ENCODE peak calls at places on chromosome 1, in ten cellular contexts. Y is astrocyte of the cerebellum, D is hypothalamus, I is NT2/D1, P is T follicular helper cell, X is fibroblast of the aortic adventitia, Z is small intestine, U is NCI-H2029 treated with DMSO at 0.1 percent for 48 hours, A is HCEC 1CT, O is fibroblast of lung. Q is an unnamed sample.

GRCh38 chr1:81126989-81127571 is 673.7 kb upstream of the ADGRL2 start:
- DNase-seq in A (no peak), Y (no peak), O (peak), U (no peak), P (no peak), X (no peak), D (no peak), Z (peak), I (no peak), Q (no peak)

GRCh38 chr1:62849031-62849430 is 65.1 kb downstream of the ATG4C start:
- DNase-seq in P (no peak), Z (no peak), U (no peak), O (no peak), I (no peak), Y (no peak), X (no peak), D (no peak), A (no peak), Q (no peak)

GRCh38 chr1:77322061-77322900 is 40.5 kb downstream of the AK5 start:
- DNase-seq in O (peak), A (peak), X (peak), Z (no peak), D (no peak), P (no peak), Y (peak), U (no peak), I (peak), Q (no peak)

GRCh38 chr1:78892251-78892650 is 114.3 kb downstream of the ADGRL4 start:
- DNase-seq in D (no peak), X (peak), Y (no peak), P (no peak), Z (no peak), U (no peak), O (peak), I (no peak), A (peak), Q (no peak)

GRCh38 chr1:150563340-150564038 is 14.3 kb downstream of the ADAMTSL4 start:
- DNase-seq in P (no peak), D (no peak), X (peak), I (no peak), O (no peak), Z (peak), A (no peak), U (peak), Y (no peak), Q (no peak)

GRCh38 chr1:61692155-61692783 is 32.7 kb downstream of the TM2D1 start:
- DNase-seq in D (no peak), O (peak), U (no peak), P (no peak), A (peak), X (peak), Z (no peak), I (no peak), Y (no peak), Q (no peak)

GRCh38 chr1:26364956-26365355 is 7.6 kb downstream of the ZNF683 start:
- DNase-seq in A (no peak), Z (no peak), O (no peak), D (no peak), P (no peak), U (no peak), X (no peak), I (no peak), Y (no peak), Q (no peak)

GRCh38 chr1:246724725-246725095 is 501 bp downstream of the SCCPDH start:
- DNase-seq in Y (no peak), D (no peak), Z (peak), I (peak), O (peak), A (peak), P (no peak), U (no peak), X (peak), Q (no peak)

GRCh38 chr1:184649500-184649899 is 105.2 kb downstream of the EDEM3 start:
- DNase-seq in Z (no peak), U (no peak), P (no peak), I (no peak), D (no peak), Y (no peak), A (no peak), X (peak), O (peak), Q (no peak)

GRCh38 chr1:24294757-24295371 is 24.3 kb upstream of the GRHL3 start:
- DNase-seq in Z (peak), U (no peak), X (peak), O (peak), Y (no peak), P (no peak), D (no peak), I (no peak), A (peak), Q (no peak)

GRCh38 chr1:1308756-1309524 is 543 bp downstream of the PUSL1 start:
- DNase-seq in I (no peak), Z (peak), U (no peak), Y (no peak), O (no peak), A (no peak), P (no peak), D (no peak), X (no peak), Q (no peak)

GRCh38 chr1:87329051-87329755 is 523 bp downstream of the LMO4 start:
- DNase-seq in Z (peak), U (peak), Y (no peak), A (peak), D (no peak), I (no peak), X (peak), P (peak), O (peak), Q (no peak)

GRCh38 chr1:48939828-48940227 is 163.1 kb upstream of the BEND5 start:
- DNase-seq in Y (no peak), U (no peak), X (no peak), D (no peak), P (no peak), I (no peak), O (no peak), Z (no peak), A (no peak), Q (no peak)

GRCh38 chr1:108712605-108713150 is at the start of gene FNDC7:
- DNase-seq in P (no peak), Y (no peak), Z (no peak), U (no peak), O (peak), D (no peak), X (peak), I (no peak), A (no peak), Q (no peak)

GRCh38 chr1:2238361-2239055 is 10.4 kb downstream of the SKI start:
- DNase-seq in X (no peak), Z (no peak), P (no peak), A (no peak), Y (no peak), D (no peak), U (no peak), O (no peak), I (no peak), Q (no peak)

GRCh38 chr1:218846166-218846565 is 327.5 kb upstream of the LYPLAL1 start:
- DNase-seq in U (no peak), Z (no peak), X (no peak), O (no peak), P (no peak), D (no peak), A (no peak), Y (no peak), I (no peak), Q (no peak)

GRCh38 chr1:207818971-207819451 is 67.2 kb downstream of the CD46 start:
- DNase-seq in X (peak), U (no peak), A (peak), O (peak), Y (no peak), P (no peak), I (no peak), Z (no peak), D (no peak), Q (no peak)

GRCh38 chr1:205590777-205591513 is 40.9 kb downstream of the ELK4 start:
- DNase-seq in Z (no peak), P (no peak), I (no peak), A (no peak), O (no peak), X (no peak), D (no peak), U (no peak), Y (no peak), Q (no peak)

GRCh38 chr1:17892851-17893250 is 137.7 kb downstream of the ACTL8 start:
- DNase-seq in U (no peak), X (no peak), O (no peak), I (no peak), D (no peak), P (no peak), Z (no peak), Y (no peak), A (no peak), Q (no peak)

GRCh38 chr1:170929412-170929834 is 5.9 kb upstream of the MROH9 start:
- DNase-seq in D (no peak), I (no peak), A (no peak), P (no peak), Y (no peak), X (peak), U (no peak), Z (no peak), O (peak), Q (no peak)

GRCh38 chr1:82718719-82719419 is 918.1 kb downstream of the ADGRL2 start:
- DNase-seq in A (no peak), U (no peak), P (no peak), X (no peak), I (no peak), Y (no peak), D (no peak), O (no peak), Z (no peak), Q (no peak)

GRCh38 chr1:11053758-11054137 is 6.1 kb downstream of the SRM start:
- DNase-seq in P (no peak), X (peak), Z (no peak), Y (no peak), A (no peak), U (no peak), O (peak), D (no peak), I (no peak), Q (no peak)

GRCh38 chr1:111193712-111194480 is 6.5 kb downstream of the DENND2D start:
- DNase-seq in P (no peak), A (no peak), Y (no peak), U (no peak), O (no peak), D (no peak), X (no peak), Z (peak), I (no peak), Q (no peak)

GRCh38 chr1:67463298-67463960 is 33.2 kb upstream of the SERBP1 start:
- DNase-seq in D (no peak), U (no peak), X (no peak), P (no peak), I (peak), Z (no peak), A (no peak), Y (no peak), O (no peak), Q (no peak)

GRCh38 chr1:90045853-90046563 is 51.1 kb downstream of the ZNF326 start:
- DNase-seq in O (peak), D (no peak), X (peak), I (peak), U (no peak), P (peak), A (peak), Y (no peak), Z (no peak), Q (no peak)

GRCh38 chr1:203273869-203274602 is 31.3 kb upstream of the BTG2 start:
- DNase-seq in P (no peak), O (no peak), I (no peak), A (no peak), X (no peak), Y (no peak), U (no peak), Z (no peak), D (no peak), Q (no peak)

GRCh38 chr1:220810179-220810653 is 23.5 kb downstream of the MTARC1 start:
- DNase-seq in O (peak), I (peak), U (no peak), X (peak), Y (peak), Z (no peak), D (no peak), P (peak), A (peak), Q (peak)

GRCh38 chr1:178733972-178734371 is 8.9 kb downstream of the RALGPS2 start:
- DNase-seq in D (no peak), U (no peak), Y (no peak), X (no peak), O (no peak), Z (no peak), I (no peak), A (no peak), P (no peak), Q (no peak)

GRCh38 chr1:155128755-155129473 is 1.2 kb downstream of the EFNA1 start:
- DNase-seq in I (no peak), O (no peak), A (no peak), P (no peak), Z (peak), X (no peak), D (no peak), Y (no peak), U (peak), Q (no peak)

GRCh38 chr1:9238550-9238949 is 4.0 kb downstream of the H6PD start:
- DNase-seq in X (no peak), A (no peak), P (no peak), O (no peak), U (no peak), I (no peak), Y (no peak), D (no peak), Z (peak), Q (no peak)

GRCh38 chr1:39729030-39729429 is 9.7 kb upstream of the PPIE start:
- DNase-seq in Z (no peak), D (no peak), O (peak), U (no peak), A (peak), P (no peak), X (peak), Y (no peak), I (no peak), Q (no peak)